ENCODE peak calls at places on chromosomes 13 and 19, in ten cellular contexts. One of them, this sample, is unnamed.
A peak's percentile ranks its signal among the peaks of the same experiment; 100 is the strongest.

GRCh38 chr19:44202470-44202869 is 9.9 kb upstream of the ZNF227 start:
- DNase-seq in Panc1: no peak
- DNase-seq in K562: no peak
- DNase-seq in hepatocyte: no peak
- DNase-seq in GM23248: peak; percentile 79
- DNase-seq in CD8-positive, alpha-beta T cell: no peak
- DNase-seq in psoas muscle: no peak
- DNase-seq in Peyer's patch: no peak
- DNase-seq in CD8-positive, alpha-beta memory T cell: no peak
- DNase-seq in mesenchymal stem cell: no peak
- DNase-seq in this sample: no peak

GRCh38 chr13:33123066-33123940 is 107.1 kb downstream of the KL start:
- DNase-seq in Panc1: no peak
- DNase-seq in K562: no peak
- DNase-seq in hepatocyte: no peak
- DNase-seq in GM23248: peak; percentile 44
- DNase-seq in CD8-positive, alpha-beta T cell: no peak
- DNase-seq in psoas muscle: peak; percentile 62
- DNase-seq in Peyer's patch: no peak
- DNase-seq in CD8-positive, alpha-beta memory T cell: no peak
- DNase-seq in mesenchymal stem cell: peak; percentile 80
- DNase-seq in this sample: no peak

GRCh38 chr13:22757530-22758120 is 423.2 kb upstream of the SGCG start:
- DNase-seq in Panc1: no peak
- DNase-seq in K562: no peak
- DNase-seq in hepatocyte: peak; percentile 39
- DNase-seq in GM23248: peak; percentile 41
- DNase-seq in CD8-positive, alpha-beta T cell: no peak
- DNase-seq in psoas muscle: no peak
- DNase-seq in Peyer's patch: no peak
- DNase-seq in CD8-positive, alpha-beta memory T cell: no peak
- DNase-seq in mesenchymal stem cell: peak; percentile 5
- DNase-seq in this sample: no peak

GRCh38 chr13:44351505-44351854 is 22.1 kb upstream of the SERP2 start:
- DNase-seq in Panc1: no peak
- DNase-seq in K562: no peak
- DNase-seq in hepatocyte: no peak
- DNase-seq in GM23248: no peak
- DNase-seq in CD8-positive, alpha-beta T cell: no peak
- DNase-seq in psoas muscle: no peak
- DNase-seq in Peyer's patch: no peak
- DNase-seq in CD8-positive, alpha-beta memory T cell: no peak
- DNase-seq in mesenchymal stem cell: no peak
- DNase-seq in this sample: no peak

GRCh38 chr13:83121904-83122303 is 760.4 kb downstream of the SLITRK1 start:
- DNase-seq in Panc1: no peak
- DNase-seq in K562: no peak
- DNase-seq in hepatocyte: no peak
- DNase-seq in GM23248: no peak
- DNase-seq in CD8-positive, alpha-beta T cell: no peak
- DNase-seq in psoas muscle: no peak
- DNase-seq in Peyer's patch: no peak
- DNase-seq in CD8-positive, alpha-beta memory T cell: no peak
- DNase-seq in mesenchymal stem cell: peak; percentile 43
- DNase-seq in this sample: no peak

GRCh38 chr13:98438246-98439135 is 138.4 kb downstream of the STK24 start:
- DNase-seq in Panc1: no peak
- DNase-seq in K562: no peak
- DNase-seq in hepatocyte: no peak
- DNase-seq in GM23248: no peak
- DNase-seq in CD8-positive, alpha-beta T cell: no peak
- DNase-seq in psoas muscle: no peak
- DNase-seq in Peyer's patch: no peak
- DNase-seq in CD8-positive, alpha-beta memory T cell: no peak
- DNase-seq in mesenchymal stem cell: no peak
- DNase-seq in this sample: no peak

GRCh38 chr19:16293133-16294085 is 31.2 kb upstream of the KLF2 start:
- DNase-seq in Panc1: no peak
- DNase-seq in K562: peak; percentile 41
- DNase-seq in hepatocyte: peak; percentile 84
- DNase-seq in GM23248: peak; percentile 98
- DNase-seq in CD8-positive, alpha-beta T cell: no peak
- DNase-seq in psoas muscle: peak; percentile 84
- DNase-seq in Peyer's patch: peak; percentile 54
- DNase-seq in CD8-positive, alpha-beta memory T cell: no peak
- DNase-seq in mesenchymal stem cell: peak; percentile 94
- DNase-seq in this sample: no peak

GRCh38 chr13:95784891-95785290 is 108.0 kb downstream of the DNAJC3 start:
- DNase-seq in Panc1: no peak
- DNase-seq in K562: no peak
- DNase-seq in hepatocyte: no peak
- DNase-seq in GM23248: peak; percentile 31
- DNase-seq in CD8-positive, alpha-beta T cell: no peak
- DNase-seq in psoas muscle: no peak
- DNase-seq in Peyer's patch: no peak
- DNase-seq in CD8-positive, alpha-beta memory T cell: no peak
- DNase-seq in mesenchymal stem cell: peak; percentile 73
- DNase-seq in this sample: no peak

GRCh38 chr13:80742027-80742426 is 401.1 kb upstream of the SPRY2 start:
- DNase-seq in Panc1: no peak
- DNase-seq in K562: no peak
- DNase-seq in hepatocyte: no peak
- DNase-seq in GM23248: no peak
- DNase-seq in CD8-positive, alpha-beta T cell: no peak
- DNase-seq in psoas muscle: no peak
- DNase-seq in Peyer's patch: no peak
- DNase-seq in CD8-positive, alpha-beta memory T cell: no peak
- DNase-seq in mesenchymal stem cell: peak; percentile 36
- DNase-seq in this sample: no peak

GRCh38 chr13:109779876-109780516 is 6.4 kb downstream of the IRS2 start:
- DNase-seq in Panc1: no peak
- DNase-seq in K562: no peak
- DNase-seq in hepatocyte: no peak
- DNase-seq in GM23248: no peak
- DNase-seq in CD8-positive, alpha-beta T cell: no peak
- DNase-seq in psoas muscle: no peak
- DNase-seq in Peyer's patch: no peak
- DNase-seq in CD8-positive, alpha-beta memory T cell: no peak
- DNase-seq in mesenchymal stem cell: no peak
- DNase-seq in this sample: no peak

GRCh38 chr13:109781384-109782065 is 4.9 kb downstream of the IRS2 start:
- DNase-seq in Panc1: no peak
- DNase-seq in K562: no peak
- DNase-seq in hepatocyte: no peak
- DNase-seq in GM23248: peak; percentile 71
- DNase-seq in CD8-positive, alpha-beta T cell: no peak
- DNase-seq in psoas muscle: peak; percentile 60
- DNase-seq in Peyer's patch: peak; percentile 61
- DNase-seq in CD8-positive, alpha-beta memory T cell: peak; percentile 12
- DNase-seq in mesenchymal stem cell: no peak
- DNase-seq in this sample: no peak

GRCh38 chr13:109780880-109781383 is 5.5 kb downstream of the IRS2 start:
- DNase-seq in Panc1: no peak
- DNase-seq in K562: no peak
- DNase-seq in hepatocyte: no peak
- DNase-seq in GM23248: no peak
- DNase-seq in CD8-positive, alpha-beta T cell: no peak
- DNase-seq in psoas muscle: peak; percentile 32
- DNase-seq in Peyer's patch: no peak
- DNase-seq in CD8-positive, alpha-beta memory T cell: no peak
- DNase-seq in mesenchymal stem cell: no peak
- DNase-seq in this sample: no peak

GRCh38 chr13:109778102-109778542 is 8.3 kb downstream of the IRS2 start:
- DNase-seq in Panc1: peak; percentile 41
- DNase-seq in K562: no peak
- DNase-seq in hepatocyte: peak; percentile 23
- DNase-seq in GM23248: peak; percentile 31
- DNase-seq in CD8-positive, alpha-beta T cell: no peak
- DNase-seq in psoas muscle: no peak
- DNase-seq in Peyer's patch: no peak
- DNase-seq in CD8-positive, alpha-beta memory T cell: no peak
- DNase-seq in mesenchymal stem cell: peak; percentile 54
- DNase-seq in this sample: peak; percentile 41

GRCh38 chr13:109779074-109779473 is 7.3 kb downstream of the IRS2 start:
- DNase-seq in Panc1: no peak
- DNase-seq in K562: no peak
- DNase-seq in hepatocyte: no peak
- DNase-seq in GM23248: no peak
- DNase-seq in CD8-positive, alpha-beta T cell: no peak
- DNase-seq in psoas muscle: no peak
- DNase-seq in Peyer's patch: no peak
- DNase-seq in CD8-positive, alpha-beta memory T cell: peak; percentile 72
- DNase-seq in mesenchymal stem cell: no peak
- DNase-seq in this sample: no peak
- H3K4me1 ChIP-seq in Panc1: peaks cover 20% of the 10 kb centered on the region
- H3K4me1 ChIP-seq in K562: peaks cover 19% of the 10 kb centered on the region
- H3K4me1 ChIP-seq in hepatocyte: peaks cover 33% of the 10 kb centered on the region
- H3K4me1 ChIP-seq in GM23248: peaks cover 50% of the 10 kb centered on the region
- H3K4me1 ChIP-seq in CD8-positive, alpha-beta T cell: peaks cover 40% of the 10 kb centered on the region
- H3K4me1 ChIP-seq in psoas muscle: peaks cover 51% of the 10 kb centered on the region
- H3K4me1 ChIP-seq in Peyer's patch: peaks cover 65% of the 10 kb centered on the region
- H3K4me1 ChIP-seq in CD8-positive, alpha-beta memory T cell: peaks cover 48% of the 10 kb centered on the region
- H3K4me1 ChIP-seq in mesenchymal stem cell: peaks cover 27% of the 10 kb centered on the region
- H3K4me1 ChIP-seq in this sample: peaks cover 27% of the 10 kb centered on the region

DNA sequence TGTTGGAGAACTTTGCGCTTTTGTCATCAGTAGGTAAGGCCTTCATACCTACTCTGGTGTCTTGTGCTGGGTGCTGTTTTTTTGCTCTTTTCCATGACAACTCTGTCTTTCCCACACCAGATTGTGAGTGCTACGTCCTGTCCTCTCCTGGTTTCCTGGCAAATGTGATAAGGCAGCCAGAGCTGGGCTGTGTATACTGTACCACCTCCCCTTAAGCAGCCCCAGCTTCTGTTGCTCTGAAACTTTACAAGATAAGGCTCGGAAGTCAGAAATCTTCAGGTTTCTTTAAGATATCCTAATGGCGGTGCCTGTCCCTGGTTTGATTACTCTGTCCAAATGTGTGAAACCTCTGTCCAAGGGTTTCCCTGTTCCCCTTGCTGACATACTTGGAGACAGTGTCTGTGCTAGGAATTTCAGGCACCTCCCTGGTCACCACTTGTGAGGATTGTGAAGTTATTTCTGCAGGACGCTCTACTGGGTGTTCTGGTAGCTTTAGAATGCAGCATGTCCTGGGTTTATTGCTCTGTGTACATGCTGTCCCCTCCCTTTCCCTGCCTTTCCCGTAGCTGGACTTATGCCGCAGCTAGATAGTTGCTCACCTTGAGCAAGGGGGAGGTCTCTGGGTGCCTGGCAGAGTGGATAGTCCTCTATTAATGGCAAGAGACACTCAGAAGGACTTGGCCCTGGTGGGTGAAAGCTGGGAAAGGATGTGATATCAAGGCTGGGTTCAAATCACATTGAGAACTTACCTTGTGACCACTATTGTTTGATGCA is 7.0 kb downstream of the ZNF749 start:
- DNase-seq in Panc1: no peak
- DNase-seq in K562: no peak
- DNase-seq in hepatocyte: no peak
- DNase-seq in GM23248: no peak
- DNase-seq in CD8-positive, alpha-beta T cell: no peak
- DNase-seq in psoas muscle: no peak
- DNase-seq in Peyer's patch: no peak
- DNase-seq in CD8-positive, alpha-beta memory T cell: no peak
- DNase-seq in mesenchymal stem cell: no peak
- DNase-seq in this sample: no peak
- H3K36me3 ChIP-seq in Panc1: no peaks in the 10 kb centered on the region
- H3K36me3 ChIP-seq in K562: peaks cover 43% of the 10 kb centered on the region
- H3K36me3 ChIP-seq in hepatocyte: peaks cover 6% of the 10 kb centered on the region
- H3K36me3 ChIP-seq in GM23248: peaks cover 15% of the 10 kb centered on the region
- H3K36me3 ChIP-seq in CD8-positive, alpha-beta T cell: peaks cover 4% of the 10 kb centered on the region
- H3K36me3 ChIP-seq in psoas muscle: peaks cover 9% of the 10 kb centered on the region
- H3K36me3 ChIP-seq in Peyer's patch: peaks cover 37% of the 10 kb centered on the region
- H3K36me3 ChIP-seq in CD8-positive, alpha-beta memory T cell: peaks cover 22% of the 10 kb centered on the region
- H3K36me3 ChIP-seq in mesenchymal stem cell: peaks cover 65% of the 10 kb centered on the region
- H3K36me3 ChIP-seq in this sample: peaks cover 33% of the 10 kb centered on the region

DNA sequence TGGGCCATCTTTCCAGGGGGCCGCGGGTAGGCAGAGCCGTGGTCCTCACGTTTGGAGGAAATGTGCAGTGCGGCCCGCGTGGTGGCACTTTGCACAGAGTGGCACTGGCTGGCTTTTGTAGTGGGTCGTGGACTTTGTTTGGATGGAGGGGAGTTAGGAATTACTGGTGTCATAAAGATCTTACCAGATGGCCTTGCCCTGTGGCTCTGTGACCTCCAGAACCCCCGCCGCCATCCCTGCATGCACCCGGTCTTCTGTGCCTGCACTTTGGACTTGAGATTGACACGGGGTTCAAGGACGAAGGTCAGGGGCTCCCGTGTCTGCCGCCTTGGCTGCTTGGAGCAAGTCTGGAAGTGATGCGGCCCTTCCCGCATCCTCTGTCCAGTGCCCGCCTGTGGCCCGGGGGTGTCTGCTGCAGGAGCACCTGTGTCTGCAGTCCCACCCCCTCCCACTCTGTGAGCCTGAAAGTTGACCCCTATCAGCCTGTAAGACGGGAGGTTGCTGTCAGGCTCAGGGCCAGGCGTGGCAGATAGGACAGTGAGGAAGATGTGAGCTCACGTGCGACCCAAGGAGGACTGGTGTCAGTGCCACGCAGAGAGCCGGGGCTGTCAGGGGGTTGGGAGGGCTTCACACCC is 2.2 kb downstream of the GNA11 start:
- DNase-seq in Panc1: no peak
- DNase-seq in K562: no peak
- DNase-seq in hepatocyte: peak; percentile 36
- DNase-seq in GM23248: no peak
- DNase-seq in CD8-positive, alpha-beta T cell: no peak
- DNase-seq in psoas muscle: peak; percentile 48
- DNase-seq in Peyer's patch: peak; percentile 89
- DNase-seq in CD8-positive, alpha-beta memory T cell: no peak
- DNase-seq in mesenchymal stem cell: no peak
- DNase-seq in this sample: no peak
- H3K4me3 ChIP-seq in Panc1: peak overlapping the region; percentile 70
- H3K4me3 ChIP-seq in K562: peak overlapping the region; percentile 63
- H3K4me3 ChIP-seq in hepatocyte: peak overlapping the region; percentile 96
- H3K4me3 ChIP-seq in GM23248: peak overlapping the region; percentile 85
- H3K4me3 ChIP-seq in CD8-positive, alpha-beta T cell: no peak overlapping the region
- H3K4me3 ChIP-seq in psoas muscle: peak overlapping the region; percentile 98
- H3K4me3 ChIP-seq in Peyer's patch: peak overlapping the region; percentile 75
- H3K4me3 ChIP-seq in CD8-positive, alpha-beta memory T cell: no peak overlapping the region
- H3K4me3 ChIP-seq in mesenchymal stem cell: peak overlapping the region; percentile 95
- H3K4me3 ChIP-seq in this sample: peak overlapping the region; percentile 56

GRCh38 chr19:10763399-10763798 is 45.5 kb downstream of the DNM2 start:
- DNase-seq in Panc1: no peak
- DNase-seq in K562: no peak
- DNase-seq in hepatocyte: no peak
- DNase-seq in GM23248: no peak
- DNase-seq in CD8-positive, alpha-beta T cell: no peak
- DNase-seq in psoas muscle: no peak
- DNase-seq in Peyer's patch: no peak
- DNase-seq in CD8-positive, alpha-beta memory T cell: no peak
- DNase-seq in mesenchymal stem cell: no peak
- DNase-seq in this sample: no peak
- H3K4me1 ChIP-seq in Panc1: peaks cover 24% of the 10 kb centered on the region
- H3K4me1 ChIP-seq in K562: peaks cover 31% of the 10 kb centered on the region
- H3K4me1 ChIP-seq in hepatocyte: peaks cover 17% of the 10 kb centered on the region
- H3K4me1 ChIP-seq in GM23248: peaks cover 18% of the 10 kb centered on the region
- H3K4me1 ChIP-seq in CD8-positive, alpha-beta T cell: peaks cover 60% of the 10 kb centered on the region
- H3K4me1 ChIP-seq in psoas muscle: peaks cover 38% of the 10 kb centered on the region
- H3K4me1 ChIP-seq in Peyer's patch: peaks cover 97% of the 10 kb centered on the region
- H3K4me1 ChIP-seq in CD8-positive, alpha-beta memory T cell: peaks cover 65% of the 10 kb centered on the region
- H3K4me1 ChIP-seq in mesenchymal stem cell: peaks cover 75% of the 10 kb centered on the region
- H3K4me1 ChIP-seq in this sample: no peaks in the 10 kb centered on the region